ENCODE peak calls at places on chromosomes 16 and 17, in seven cellular contexts. F is heart left ventricle, R is A549, E is EL, O is HCEC 1CT, D is breast epithelium, X is NCI-H460. B is an unnamed sample.

GRCh38 chr16:56294599-56294998 is 103.3 kb downstream of the GNAO1 start:
- DNase-seq in F (no peak), R (no peak), E (peak; percentile 70), O (peak; percentile 57), D (no peak), X (no peak), B (peak; percentile 64)

GRCh38 chr17:32007463-32008298 is 498 bp downstream of the LRRC37B start:
- DNase-seq in F (no peak), R (peak; percentile 45), E (peak; percentile 32), O (no peak), D (no peak), X (no peak), B (peak; percentile 38)

GRCh38 chr16:19375561-19376158 is 42.0 kb upstream of the TMC5 start:
- DNase-seq in F (no peak), R (peak; percentile 73), E (peak; percentile 40), O (peak; percentile 63), D (peak; percentile 30), X (peak; percentile 48), B (peak; percentile 28)

GRCh38 chr16:81937305-81938038 is 73.8 kb downstream of the SDR42E1 start:
- DNase-seq in F (peak; percentile 34), R (no peak), E (no peak), O (no peak), D (no peak), X (no peak), B (no peak)

GRCh38 chr17:1733047-1733357 is 8.5 kb downstream of the WDR81 start:
- DNase-seq in F (no peak), R (no peak), E (no peak), O (no peak), D (no peak), X (no peak), B (no peak)

GRCh38 chr16:6204941-6205340 is 1107.3 kb upstream of the EEF2KMT start:
- DNase-seq in F (no peak), R (no peak), E (no peak), O (no peak), D (no peak), X (no peak), B (no peak)

GRCh38 chr17:31508310-31509094 is 117.0 kb downstream of the RAB11FIP4 start:
- DNase-seq in F (no peak), R (peak; percentile 31), E (no peak), O (no peak), D (no peak), X (no peak), B (no peak)

GRCh38 chr17:901964-902363 is 77.6 kb downstream of the NXN start:
- DNase-seq in F (peak; percentile 32), R (no peak), E (peak; percentile 34), O (no peak), D (no peak), X (no peak), B (no peak)

GRCh38 chr16:16798504-16798903 is 419.6 kb downstream of the NPIPA7 start:
- DNase-seq in F (no peak), R (no peak), E (no peak), O (no peak), D (no peak), X (no peak), B (no peak)

GRCh38 chr16:13110124-13110796 is 208.9 kb downstream of the SHISA9 start:
- DNase-seq in F (no peak), R (peak; percentile 39), E (no peak), O (peak; percentile 2), D (peak; percentile 76), X (no peak), B (no peak)

GRCh38 chr17:58741121-58741625 is 14.5 kb upstream of the PPM1E start:
- DNase-seq in F (no peak), R (no peak), E (peak; percentile 12), O (peak; percentile 68), D (no peak), X (peak; percentile 24), B (no peak)

GRCh38 chr16:55081622-55082593 is 151.2 kb downstream of the IRX5 start:
- DNase-seq in F (no peak), R (no peak), E (no peak), O (no peak), D (no peak), X (no peak), B (no peak)

GRCh38 chr16:14061732-14062259 is 9.3 kb upstream of the MRTFB start:
- DNase-seq in F (no peak), R (no peak), E (no peak), O (no peak), D (no peak), X (no peak), B (no peak)

GRCh38 chr16:50458694-50459271 is 89.4 kb upstream of the NKD1 start:
- DNase-seq in F (no peak), R (no peak), E (no peak), O (no peak), D (no peak), X (no peak), B (no peak)

GRCh38 chr16:10003486-10003885 is 178.7 kb downstream of the GRIN2A start:
- DNase-seq in F (no peak), R (no peak), E (no peak), O (no peak), D (no peak), X (no peak), B (no peak)

GRCh38 chr17:74343526-74344284 is 17.7 kb downstream of the KIF19 start:
- DNase-seq in F (no peak), R (no peak), E (no peak), O (no peak), D (no peak), X (no peak), B (no peak)